ENCODE peak calls at places on chromosomes 5 and 9, in four cellular contexts. V is K562, A is GM12878, Z is HepG2. K is an unnamed sample.

GRCh38 chr5:143606043-143606752 is 202.7 kb upstream of the NR3C1 start:
- DNase-seq in Z (no peak), A (peak), V (no peak), K (no peak)

GRCh38 chr5:152556779-152557178 is 151.7 kb upstream of the NMUR2 start:
- DNase-seq in Z (no peak), A (no peak), V (no peak), K (no peak)

GRCh38 chr9:74942801-74943200 is 9.9 kb downstream of the C9orf40 start:
- DNase-seq in V (no peak), A (no peak), Z (no peak), K (no peak)

GRCh38 chr5:15926586-15926985 is 253.0 kb downstream of the MARCHF11 start:
- DNase-seq in V (no peak), Z (no peak), A (no peak), K (no peak)

GRCh38 chr5:140966293-140967225 is at the start of gene PCDHAC2:
- DNase-seq in V (no peak), Z (no peak), A (no peak), K (peak)

GRCh38 chr5:140342287-140342686 is 4.1 kb downstream of the HBEGF start:
- DNase-seq in A (peak), Z (no peak), V (no peak), K (no peak)

GRCh38 chr5:137395011-137395755 is 103.9 kb downstream of the SPOCK1 start:
- DNase-seq in Z (no peak), A (no peak), V (no peak), K (no peak)

GRCh38 chr5:133048993-133049725 is 2.7 kb upstream of the HSPA4 start:
- DNase-seq in A (no peak), Z (no peak), V (no peak), K (no peak)

GRCh38 chr5:96876292-96876850 is at the start of gene ERAP2:
- DNase-seq in V (peak), A (no peak), Z (peak), K (peak)

GRCh38 chr5:131986161-131986912 is 25.1 kb downstream of the ACSL6 start:
- DNase-seq in V (no peak), Z (no peak), A (no peak), K (no peak)

GRCh38 chr5:177468329-177469058 is 4.9 kb downstream of the DBN1 start:
- DNase-seq in Z (peak), V (no peak), A (no peak), K (no peak)

GRCh38 chr9:133160742-133161541 is 2.8 kb downstream of the GBGT1 start:
- DNase-seq in V (peak), A (no peak), Z (peak), K (peak)

GRCh38 chr5:149654282-149654681 is 73.0 kb downstream of the ARHGEF37 start:
- DNase-seq in Z (no peak), A (no peak), V (no peak), K (no peak)

GRCh38 chr5:33321026-33321425 is 119.7 kb upstream of the TARS1 start:
- DNase-seq in Z (no peak), A (no peak), V (no peak), K (peak)

GRCh38 chr9:19934301-19934868 is 145.5 kb upstream of the SLC24A2 start:
- DNase-seq in A (no peak), Z (no peak), V (no peak), K (peak)

GRCh38 chr9:133113928-133114351 is 7.1 kb downstream of the RALGDS start:
- DNase-seq in A (no peak), Z (no peak), V (no peak), K (no peak)

GRCh38 chr5:10438301-10438700 is 3.4 kb upstream of the ROPN1L start:
- DNase-seq in V (no peak), Z (no peak), A (no peak), K (no peak)
- TF ChIP-seq RFX5 in V (no peak), Z (no peak), A (no peak), K (no peak)

GRCh38 chr5:180806351-180807011 is 3.9 kb upstream of the MGAT1 start:
- DNase-seq in V (no peak), Z (no peak), A (no peak), K (no peak)

GRCh38 chr5:180802325-180803180 is at the start of gene MGAT1:
- DNase-seq in V (peak), Z (peak), A (no peak), K (peak)

GRCh38 chr5:180804129-180804601 is 1.6 kb upstream of the MGAT1 start:
- DNase-seq in V (no peak), A (no peak), Z (no peak), K (no peak)

GRCh38 chr5:180801596-180802324 is 846 bp downstream of the MGAT1 start:
- DNase-seq in A (no peak), Z (no peak), V (no peak), K (no peak)

GRCh38 chr5:180803181-180804128 is 849 bp upstream of the MGAT1 start:
- DNase-seq in Z (peak), V (peak), A (peak), K (no peak)
- TF ChIP-seq ESRRA in Z (no peak), V (peak), A (no peak), K (no peak)

GRCh38 chr9:114470121-114470520 is 35.2 kb downstream of the WHRN start:
- DNase-seq in V (no peak), Z (no peak), A (no peak), K (no peak)
- TF ChIP-seq RFX5 in V (no peak), Z (no peak), A (no peak), K (no peak)

GRCh38 chr9:92378825-92379535 is 25.4 kb downstream of the OGN start:
- DNase-seq in A (no peak), V (no peak), Z (no peak), K (no peak)
- TF ChIP-seq ESRRA in A (no peak), V (no peak), Z (no peak), K (no peak)

DNA sequence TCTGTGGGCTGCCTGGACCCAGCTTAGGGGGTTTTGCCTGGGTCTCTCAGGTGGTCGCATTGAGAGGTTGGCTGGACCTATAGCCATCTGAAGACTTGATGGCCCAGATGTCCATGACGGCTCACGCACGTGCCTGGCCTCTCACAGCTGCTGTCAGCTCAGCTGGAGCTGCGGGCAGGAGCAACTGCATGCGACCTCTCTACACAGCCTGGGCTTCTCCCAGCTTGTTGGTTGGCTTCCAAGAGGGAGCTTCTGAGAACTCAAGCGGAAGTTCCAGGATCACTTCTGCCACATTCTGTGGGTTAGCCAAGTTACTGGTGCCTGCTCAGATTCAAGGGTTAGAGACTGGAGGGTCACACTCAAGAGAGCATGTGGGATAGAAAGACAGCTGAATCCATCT is 99.2 kb downstream of the DAPK1 start:
- DNase-seq in Z (no peak), V (no peak), A (no peak), K (no peak)
- TF ChIP-seq RFX5 in Z (no peak), V (no peak), A (no peak), K (no peak)

K was measured in A549.